ENCODE peak calls at places on chromosomes 4 and X, in six cellular contexts. One of them, this sample, is unnamed.

GRCh38 chrX:9682456-9682855 is 83.2 kb downstream of the GPR143 start:
- DNase-seq in body of pancreas: peak; percentile 13
- DNase-seq in BE2C: no peak
- DNase-seq in lower lobe of right lung: no peak
- DNase-seq in CD8-positive, alpha-beta memory T cell: no peak
- DNase-seq in IMR-90: peak; percentile 61
- DNase-seq in this sample: no peak

GRCh38 chr4:173924561-173924960 is 358.9 kb downstream of the FBXO8 start:
- DNase-seq in body of pancreas: no peak
- DNase-seq in BE2C: no peak
- DNase-seq in lower lobe of right lung: no peak
- DNase-seq in CD8-positive, alpha-beta memory T cell: no peak
- DNase-seq in IMR-90: no peak
- DNase-seq in this sample: no peak

GRCh38 chr4:112550728-112551127 is 34.7 kb upstream of the NEUROG2 start:
- DNase-seq in body of pancreas: no peak
- DNase-seq in BE2C: no peak
- DNase-seq in lower lobe of right lung: no peak
- DNase-seq in CD8-positive, alpha-beta memory T cell: no peak
- DNase-seq in IMR-90: peak; percentile 86
- DNase-seq in this sample: no peak

GRCh38 chr4:140238353-140239041 is 84.5 kb upstream of the MAML3 start:
- DNase-seq in body of pancreas: peak; percentile 88
- DNase-seq in BE2C: peak; percentile 95
- DNase-seq in lower lobe of right lung: peak; percentile 91
- DNase-seq in CD8-positive, alpha-beta memory T cell: no peak
- DNase-seq in IMR-90: peak; percentile 77
- DNase-seq in this sample: no peak

GRCh38 chrX:20280938-20281337 is 14.2 kb upstream of the RPS6KA3 start:
- DNase-seq in body of pancreas: no peak
- DNase-seq in BE2C: no peak
- DNase-seq in lower lobe of right lung: no peak
- DNase-seq in CD8-positive, alpha-beta memory T cell: no peak
- DNase-seq in IMR-90: no peak
- DNase-seq in this sample: no peak

GRCh38 chr4:185235480-185236154 is 26.2 kb downstream of the SNX25 start:
- DNase-seq in body of pancreas: peak; percentile 55
- DNase-seq in BE2C: peak; percentile 22
- DNase-seq in lower lobe of right lung: no peak
- DNase-seq in CD8-positive, alpha-beta memory T cell: no peak
- DNase-seq in IMR-90: peak; percentile 38
- DNase-seq in this sample: no peak

GRCh38 chr4:25949166-25949748 is 35.2 kb downstream of the SMIM20 start:
- DNase-seq in body of pancreas: peak; percentile 41
- DNase-seq in BE2C: no peak
- DNase-seq in lower lobe of right lung: no peak
- DNase-seq in CD8-positive, alpha-beta memory T cell: no peak
- DNase-seq in IMR-90: no peak
- DNase-seq in this sample: no peak

GRCh38 chr4:42715807-42716482 is 59.0 kb upstream of the ATP8A1 start:
- DNase-seq in body of pancreas: no peak
- DNase-seq in BE2C: no peak
- DNase-seq in lower lobe of right lung: no peak
- DNase-seq in CD8-positive, alpha-beta memory T cell: no peak
- DNase-seq in IMR-90: no peak
- DNase-seq in this sample: no peak

GRCh38 chrX:2383735-2384134 is 117.0 kb downstream of the DHRSX start:
- DNase-seq in body of pancreas: no peak
- DNase-seq in BE2C: no peak
- DNase-seq in lower lobe of right lung: no peak
- DNase-seq in CD8-positive, alpha-beta memory T cell: no peak
- DNase-seq in IMR-90: no peak
- DNase-seq in this sample: no peak

GRCh38 chr4:74365761-74366160 is 816 bp downstream of the EREG start:
- DNase-seq in body of pancreas: peak; percentile 39
- DNase-seq in BE2C: peak; percentile 14
- DNase-seq in lower lobe of right lung: no peak
- DNase-seq in CD8-positive, alpha-beta memory T cell: no peak
- DNase-seq in IMR-90: no peak
- DNase-seq in this sample: no peak

GRCh38 chr4:138263438-138263837 is 21.3 kb upstream of the SLC7A11 start:
- DNase-seq in body of pancreas: no peak
- DNase-seq in BE2C: no peak
- DNase-seq in lower lobe of right lung: no peak
- DNase-seq in CD8-positive, alpha-beta memory T cell: no peak
- DNase-seq in IMR-90: peak; percentile 36
- DNase-seq in this sample: no peak

GRCh38 chrX:13404364-13404763 is 84.5 kb upstream of the ATXN3L start:
- DNase-seq in body of pancreas: no peak
- DNase-seq in BE2C: no peak
- DNase-seq in lower lobe of right lung: no peak
- DNase-seq in CD8-positive, alpha-beta memory T cell: no peak
- DNase-seq in IMR-90: no peak
- DNase-seq in this sample: no peak

GRCh38 chrX:81791086-81791485 is 589.2 kb downstream of the SH3BGRL start:
- DNase-seq in body of pancreas: no peak
- DNase-seq in BE2C: no peak
- DNase-seq in lower lobe of right lung: no peak
- DNase-seq in CD8-positive, alpha-beta memory T cell: no peak
- DNase-seq in IMR-90: no peak
- DNase-seq in this sample: no peak

GRCh38 chr4:11337287-11337686 is 91.4 kb downstream of the HS3ST1 start:
- DNase-seq in body of pancreas: no peak
- DNase-seq in BE2C: no peak
- DNase-seq in lower lobe of right lung: no peak
- DNase-seq in CD8-positive, alpha-beta memory T cell: no peak
- DNase-seq in IMR-90: no peak
- DNase-seq in this sample: no peak

GRCh38 chr4:123043013-123043412 is 120.6 kb upstream of the NUDT6 start:
- DNase-seq in body of pancreas: no peak
- DNase-seq in BE2C: no peak
- DNase-seq in lower lobe of right lung: no peak
- DNase-seq in CD8-positive, alpha-beta memory T cell: no peak
- DNase-seq in IMR-90: no peak
- DNase-seq in this sample: no peak

GRCh38 chr4:151921811-151922210 is 161.0 kb upstream of the GATB start:
- DNase-seq in body of pancreas: no peak
- DNase-seq in BE2C: no peak
- DNase-seq in lower lobe of right lung: no peak
- DNase-seq in CD8-positive, alpha-beta memory T cell: no peak
- DNase-seq in IMR-90: peak; percentile 46
- DNase-seq in this sample: no peak

GRCh38 chrX:152958524-152959465 is 35.1 kb downstream of the PNMA5 start:
- DNase-seq in body of pancreas: peak; percentile 88
- DNase-seq in BE2C: peak; percentile 83
- DNase-seq in lower lobe of right lung: peak; percentile 88
- DNase-seq in CD8-positive, alpha-beta memory T cell: peak; percentile 81
- DNase-seq in IMR-90: peak; percentile 85
- DNase-seq in this sample: peak; percentile 92

GRCh38 chrX:152960115-152960514 is 33.8 kb downstream of the PNMA5 start:
- DNase-seq in body of pancreas: no peak
- DNase-seq in BE2C: no peak
- DNase-seq in lower lobe of right lung: no peak
- DNase-seq in CD8-positive, alpha-beta memory T cell: no peak
- DNase-seq in IMR-90: no peak
- DNase-seq in this sample: no peak

GRCh38 chrX:152959626-152960025 is 34.3 kb downstream of the PNMA5 start:
- DNase-seq in body of pancreas: no peak
- DNase-seq in BE2C: no peak
- DNase-seq in lower lobe of right lung: no peak
- DNase-seq in CD8-positive, alpha-beta memory T cell: no peak
- DNase-seq in IMR-90: no peak
- DNase-seq in this sample: no peak

DNA sequence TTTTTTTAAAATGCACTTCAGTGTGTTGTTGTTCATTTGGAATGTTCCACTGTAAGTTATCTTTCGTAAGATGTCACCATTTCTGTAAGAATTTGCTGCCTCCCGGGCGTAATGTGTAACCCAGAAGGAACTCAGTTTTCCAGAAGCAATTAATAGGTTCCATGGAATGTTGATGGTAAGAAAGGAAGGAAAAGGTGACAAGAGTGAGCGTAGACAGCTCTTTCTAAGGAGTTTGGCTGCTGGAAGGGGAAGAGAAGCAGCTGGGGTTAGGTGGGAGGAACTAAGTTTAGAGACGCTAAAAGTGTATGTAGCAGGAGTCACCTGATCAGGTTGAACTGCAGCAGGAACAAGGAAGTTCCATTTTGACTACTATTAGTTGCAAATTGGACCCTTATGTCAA is 35.9 kb downstream of the PNMA5 start:
- DNase-seq in body of pancreas: no peak
- DNase-seq in BE2C: no peak
- DNase-seq in lower lobe of right lung: no peak
- DNase-seq in CD8-positive, alpha-beta memory T cell: no peak
- DNase-seq in IMR-90: no peak
- DNase-seq in this sample: no peak
- H3K4me3 ChIP-seq in body of pancreas: no peak overlapping the region
- H3K4me3 ChIP-seq in BE2C: peak overlapping the region; percentile 45
- H3K4me3 ChIP-seq in lower lobe of right lung: no peak overlapping the region
- H3K4me3 ChIP-seq in CD8-positive, alpha-beta memory T cell: no peak overlapping the region
- H3K4me3 ChIP-seq in IMR-90: no peak overlapping the region
- H3K4me3 ChIP-seq in this sample: peak overlapping the region; percentile 28

GRCh38 chr4:153367092-153367491 is 22.6 kb downstream of the MND1 start:
- DNase-seq in body of pancreas: no peak
- DNase-seq in BE2C: no peak
- DNase-seq in lower lobe of right lung: no peak
- DNase-seq in CD8-positive, alpha-beta memory T cell: no peak
- DNase-seq in IMR-90: no peak
- DNase-seq in this sample: no peak
- H3K9me3 ChIP-seq in body of pancreas: no peaks in the 10 kb centered on the region
- H3K9me3 ChIP-seq in BE2C: no peaks in the 10 kb centered on the region
- H3K9me3 ChIP-seq in lower lobe of right lung: no peaks in the 10 kb centered on the region
- H3K9me3 ChIP-seq in CD8-positive, alpha-beta memory T cell: no peaks in the 10 kb centered on the region
- H3K9me3 ChIP-seq in IMR-90: peaks cover 2% of the 10 kb centered on the region
- H3K9me3 ChIP-seq in this sample: no peaks in the 10 kb centered on the region

GRCh38 chrX:87732133-87732532 is 214.5 kb downstream of the KLHL4 start:
- DNase-seq in body of pancreas: no peak
- DNase-seq in BE2C: no peak
- DNase-seq in lower lobe of right lung: no peak
- DNase-seq in CD8-positive, alpha-beta memory T cell: no peak
- DNase-seq in IMR-90: no peak
- DNase-seq in this sample: no peak

GRCh38 chrX:87727615-87728014 is 210.0 kb downstream of the KLHL4 start:
- DNase-seq in body of pancreas: no peak
- DNase-seq in BE2C: no peak
- DNase-seq in lower lobe of right lung: no peak
- DNase-seq in CD8-positive, alpha-beta memory T cell: no peak
- DNase-seq in IMR-90: no peak
- DNase-seq in this sample: no peak

GRCh38 chrX:87728024-87728423 is 210.4 kb downstream of the KLHL4 start:
- DNase-seq in body of pancreas: no peak
- DNase-seq in BE2C: peak; percentile 19
- DNase-seq in lower lobe of right lung: no peak
- DNase-seq in CD8-positive, alpha-beta memory T cell: no peak
- DNase-seq in IMR-90: no peak
- DNase-seq in this sample: no peak

GRCh38 chrX:87728459-87728858 is 210.9 kb downstream of the KLHL4 start:
- DNase-seq in body of pancreas: no peak
- DNase-seq in BE2C: peak; percentile 6
- DNase-seq in lower lobe of right lung: no peak
- DNase-seq in CD8-positive, alpha-beta memory T cell: no peak
- DNase-seq in IMR-90: no peak
- DNase-seq in this sample: no peak
- H3K4me3 ChIP-seq in body of pancreas: no peak overlapping the region
- H3K4me3 ChIP-seq in BE2C: peak overlapping the region; percentile 16
- H3K4me3 ChIP-seq in lower lobe of right lung: no peak overlapping the region
- H3K4me3 ChIP-seq in CD8-positive, alpha-beta memory T cell: no peak overlapping the region
- H3K4me3 ChIP-seq in IMR-90: no peak overlapping the region
- H3K4me3 ChIP-seq in this sample: no peak overlapping the region

DNA sequence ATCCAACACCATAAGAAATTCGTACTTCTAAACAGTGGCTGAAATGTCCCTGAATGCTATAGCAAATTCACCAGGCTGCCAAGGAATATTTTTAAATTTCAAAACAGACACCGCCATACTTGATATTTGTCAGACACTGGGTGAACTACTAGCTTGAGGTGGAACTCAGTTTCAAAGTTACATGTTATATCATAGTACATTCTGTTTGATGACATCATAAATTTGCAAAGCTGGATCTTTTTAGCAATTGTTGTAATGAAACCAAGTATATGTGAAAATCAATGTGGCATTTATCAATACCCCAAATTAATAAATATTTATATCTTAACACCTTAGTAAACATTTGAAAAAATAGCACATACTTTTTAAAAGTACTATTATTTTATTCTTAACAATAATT is 14.2 kb downstream of the ART3 start:
- DNase-seq in body of pancreas: no peak
- DNase-seq in BE2C: no peak
- DNase-seq in lower lobe of right lung: no peak
- DNase-seq in CD8-positive, alpha-beta memory T cell: no peak
- DNase-seq in IMR-90: no peak
- DNase-seq in this sample: no peak
- H3K9me3 ChIP-seq in body of pancreas: no peaks in the 10 kb centered on the region
- H3K9me3 ChIP-seq in BE2C: no peaks in the 10 kb centered on the region
- H3K9me3 ChIP-seq in lower lobe of right lung: no peaks in the 10 kb centered on the region
- H3K9me3 ChIP-seq in CD8-positive, alpha-beta memory T cell: no peaks in the 10 kb centered on the region
- H3K9me3 ChIP-seq in IMR-90: no peaks in the 10 kb centered on the region
- H3K9me3 ChIP-seq in this sample: no peaks in the 10 kb centered on the region

GRCh38 chr4:40196724-40197281 is at the start of gene RHOH:
- DNase-seq in body of pancreas: no peak
- DNase-seq in BE2C: no peak
- DNase-seq in lower lobe of right lung: no peak
- DNase-seq in CD8-positive, alpha-beta memory T cell: peak; percentile 61
- DNase-seq in IMR-90: no peak
- DNase-seq in this sample: peak; percentile 83
- H3K4me3 ChIP-seq in body of pancreas: no peak within 1 kb of the TSS
- H3K4me3 ChIP-seq in BE2C: no peak within 1 kb of the TSS
- H3K4me3 ChIP-seq in lower lobe of right lung: peak within 1 kb of the TSS; percentile 46
- H3K4me3 ChIP-seq in CD8-positive, alpha-beta memory T cell: peak within 1 kb of the TSS; percentile 93
- H3K4me3 ChIP-seq in IMR-90: no peak within 1 kb of the TSS
- H3K4me3 ChIP-seq in this sample: peak within 1 kb of the TSS; percentile 84

GRCh38 chr4:7557447-7557846 is 122.7 kb upstream of the PSAPL1 start:
- DNase-seq in body of pancreas: no peak
- DNase-seq in BE2C: no peak
- DNase-seq in lower lobe of right lung: no peak
- DNase-seq in CD8-positive, alpha-beta memory T cell: no peak
- DNase-seq in IMR-90: peak; percentile 82
- DNase-seq in this sample: no peak
- H3K9me3 ChIP-seq in body of pancreas: peaks cover 9% of the 10 kb centered on the region
- H3K9me3 ChIP-seq in BE2C: peaks cover 6% of the 10 kb centered on the region
- H3K9me3 ChIP-seq in lower lobe of right lung: peaks cover 17% of the 10 kb centered on the region
- H3K9me3 ChIP-seq in CD8-positive, alpha-beta memory T cell: peaks cover 5% of the 10 kb centered on the region
- H3K9me3 ChIP-seq in IMR-90: peaks cover 18% of the 10 kb centered on the region
- H3K9me3 ChIP-seq in this sample: no peaks in the 10 kb centered on the region

DNA sequence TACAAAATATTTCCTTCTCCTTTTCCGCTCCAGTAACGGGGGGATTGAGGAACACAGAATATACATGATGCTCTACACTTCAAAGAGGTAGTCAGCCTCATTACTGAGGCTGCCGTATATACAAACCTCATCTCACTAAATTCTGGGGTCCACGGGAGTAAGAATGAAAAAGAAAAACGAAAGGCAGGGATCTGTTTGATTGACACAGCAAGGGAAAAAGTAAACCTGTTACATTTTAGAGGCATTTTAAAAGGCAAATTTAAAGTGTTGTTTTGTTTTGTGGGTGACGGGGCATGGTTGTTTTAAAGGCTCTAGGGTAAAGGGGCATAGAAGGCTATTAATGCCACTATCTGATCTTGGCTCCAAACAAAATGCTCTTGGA is 2.9 kb upstream of the PCDH10 start:
- DNase-seq in body of pancreas: no peak
- DNase-seq in BE2C: no peak
- DNase-seq in lower lobe of right lung: no peak
- DNase-seq in CD8-positive, alpha-beta memory T cell: no peak
- DNase-seq in IMR-90: no peak
- DNase-seq in this sample: no peak
- H3K4me3 ChIP-seq in body of pancreas: no peak overlapping the region
- H3K4me3 ChIP-seq in BE2C: peak overlapping the region; percentile 72
- H3K4me3 ChIP-seq in lower lobe of right lung: peak overlapping the region; percentile 45
- H3K4me3 ChIP-seq in CD8-positive, alpha-beta memory T cell: no peak overlapping the region
- H3K4me3 ChIP-seq in IMR-90: no peak overlapping the region
- H3K4me3 ChIP-seq in this sample: no peak overlapping the region

This sample was measured in CD4-positive, alpha-beta memory T cell.